ENCODE peak calls at places on chromosomes 11 and 22, in ten cellular contexts. One of them, this sample, is unnamed.

GRCh38 chr11:115222218-115222862 is 281.9 kb downstream of the CADM1 start:
- DNase-seq in left ventricle myocardium inferior: no peak
- DNase-seq in thoracic aorta: no peak
- DNase-seq in MM.1S: peak; percentile 95
- DNase-seq in psoas muscle: no peak
- DNase-seq in colonic mucosa: no peak
- DNase-seq in pancreas: no peak
- DNase-seq in mammary epithelial cell: peak; percentile 87
- DNase-seq in esophagus squamous epithelium: no peak
- DNase-seq in H1: no peak
- DNase-seq in this sample: no peak

GRCh38 chr11:115518983-115519382 is 14.8 kb upstream of the CADM1 start:
- DNase-seq in left ventricle myocardium inferior: no peak
- DNase-seq in thoracic aorta: no peak
- DNase-seq in MM.1S: no peak
- DNase-seq in psoas muscle: no peak
- DNase-seq in colonic mucosa: no peak
- DNase-seq in pancreas: no peak
- DNase-seq in mammary epithelial cell: no peak
- DNase-seq in esophagus squamous epithelium: no peak
- DNase-seq in H1: no peak
- DNase-seq in this sample: no peak

GRCh38 chr11:73760680-73761402 is at the start of gene RAB6A:
- DNase-seq in left ventricle myocardium inferior: peak; percentile 100
- DNase-seq in thoracic aorta: peak; percentile 99
- DNase-seq in MM.1S: peak; percentile 99
- DNase-seq in psoas muscle: peak; percentile 100
- DNase-seq in colonic mucosa: peak; percentile 100
- DNase-seq in pancreas: peak; percentile 100
- DNase-seq in mammary epithelial cell: peak; percentile 99
- DNase-seq in esophagus squamous epithelium: peak; percentile 98
- DNase-seq in H1: peak; percentile 100
- DNase-seq in this sample: peak; percentile 100

GRCh38 chr11:1235615-1236315 is 12.9 kb downstream of the MUC5B start:
- DNase-seq in left ventricle myocardium inferior: peak; percentile 2
- DNase-seq in thoracic aorta: no peak
- DNase-seq in MM.1S: no peak
- DNase-seq in psoas muscle: peak; percentile 4
- DNase-seq in colonic mucosa: no peak
- DNase-seq in pancreas: no peak
- DNase-seq in mammary epithelial cell: no peak
- DNase-seq in esophagus squamous epithelium: no peak
- DNase-seq in H1: no peak
- DNase-seq in this sample: no peak

GRCh38 chr11:17986711-17987220 is 26.1 kb downstream of the SERGEF start:
- DNase-seq in left ventricle myocardium inferior: no peak
- DNase-seq in thoracic aorta: no peak
- DNase-seq in MM.1S: no peak
- DNase-seq in psoas muscle: no peak
- DNase-seq in colonic mucosa: no peak
- DNase-seq in pancreas: no peak
- DNase-seq in mammary epithelial cell: no peak
- DNase-seq in esophagus squamous epithelium: no peak
- DNase-seq in H1: no peak
- DNase-seq in this sample: no peak

GRCh38 chr11:125072210-125072960 is 9.3 kb downstream of the SLC37A2 start:
- DNase-seq in left ventricle myocardium inferior: no peak
- DNase-seq in thoracic aorta: no peak
- DNase-seq in MM.1S: peak; percentile 82
- DNase-seq in psoas muscle: no peak
- DNase-seq in colonic mucosa: no peak
- DNase-seq in pancreas: no peak
- DNase-seq in mammary epithelial cell: no peak
- DNase-seq in esophagus squamous epithelium: no peak
- DNase-seq in H1: no peak
- DNase-seq in this sample: no peak

GRCh38 chr11:86176165-86176884 is 68.2 kb upstream of the EED start:
- DNase-seq in left ventricle myocardium inferior: no peak
- DNase-seq in thoracic aorta: no peak
- DNase-seq in MM.1S: no peak
- DNase-seq in psoas muscle: no peak
- DNase-seq in colonic mucosa: no peak
- DNase-seq in pancreas: no peak
- DNase-seq in mammary epithelial cell: peak; percentile 66
- DNase-seq in esophagus squamous epithelium: no peak
- DNase-seq in H1: no peak
- DNase-seq in this sample: no peak

GRCh38 chr22:32079110-32080089 is 36.3 kb downstream of the SLC5A1 start:
- DNase-seq in left ventricle myocardium inferior: no peak
- DNase-seq in thoracic aorta: no peak
- DNase-seq in MM.1S: no peak
- DNase-seq in psoas muscle: no peak
- DNase-seq in colonic mucosa: no peak
- DNase-seq in pancreas: no peak
- DNase-seq in mammary epithelial cell: peak; percentile 80
- DNase-seq in esophagus squamous epithelium: no peak
- DNase-seq in H1: peak; percentile 19
- DNase-seq in this sample: peak; percentile 57

GRCh38 chr11:6598555-6598954 is 4.9 kb downstream of the RRP8 start:
- DNase-seq in left ventricle myocardium inferior: no peak
- DNase-seq in thoracic aorta: no peak
- DNase-seq in MM.1S: no peak
- DNase-seq in psoas muscle: no peak
- DNase-seq in colonic mucosa: no peak
- DNase-seq in pancreas: no peak
- DNase-seq in mammary epithelial cell: no peak
- DNase-seq in esophagus squamous epithelium: no peak
- DNase-seq in H1: no peak
- DNase-seq in this sample: no peak

GRCh38 chr11:6599884-6600390 is 3.5 kb downstream of the RRP8 start:
- DNase-seq in left ventricle myocardium inferior: no peak
- DNase-seq in thoracic aorta: no peak
- DNase-seq in MM.1S: no peak
- DNase-seq in psoas muscle: no peak
- DNase-seq in colonic mucosa: peak; percentile 20
- DNase-seq in pancreas: no peak
- DNase-seq in mammary epithelial cell: no peak
- DNase-seq in esophagus squamous epithelium: no peak
- DNase-seq in H1: no peak
- DNase-seq in this sample: peak; percentile 4

GRCh38 chr11:6602096-6602940 is 1.1 kb downstream of the RRP8 start:
- DNase-seq in left ventricle myocardium inferior: no peak
- DNase-seq in thoracic aorta: no peak
- DNase-seq in MM.1S: no peak
- DNase-seq in psoas muscle: no peak
- DNase-seq in colonic mucosa: peak; percentile 17
- DNase-seq in pancreas: no peak
- DNase-seq in mammary epithelial cell: no peak
- DNase-seq in esophagus squamous epithelium: no peak
- DNase-seq in H1: no peak
- DNase-seq in this sample: peak; percentile 3

GRCh38 chr11:6601041-6601461 is 2.4 kb downstream of the RRP8 start:
- DNase-seq in left ventricle myocardium inferior: no peak
- DNase-seq in thoracic aorta: no peak
- DNase-seq in MM.1S: no peak
- DNase-seq in psoas muscle: no peak
- DNase-seq in colonic mucosa: peak; percentile 16
- DNase-seq in pancreas: no peak
- DNase-seq in mammary epithelial cell: no peak
- DNase-seq in esophagus squamous epithelium: no peak
- DNase-seq in H1: no peak
- DNase-seq in this sample: peak; percentile 4

GRCh38 chr11:6599449-6599848 is 4.0 kb downstream of the RRP8 start:
- DNase-seq in left ventricle myocardium inferior: no peak
- DNase-seq in thoracic aorta: no peak
- DNase-seq in MM.1S: no peak
- DNase-seq in psoas muscle: no peak
- DNase-seq in colonic mucosa: no peak
- DNase-seq in pancreas: no peak
- DNase-seq in mammary epithelial cell: no peak
- DNase-seq in esophagus squamous epithelium: no peak
- DNase-seq in H1: no peak
- DNase-seq in this sample: peak; percentile 0
- H3K4me1 ChIP-seq in left ventricle myocardium inferior: peaks cover 98% of the 10 kb centered on the region
- H3K4me1 ChIP-seq in thoracic aorta: peaks cover 50% of the 10 kb centered on the region
- H3K4me1 ChIP-seq in MM.1S: peaks cover 9% of the 10 kb centered on the region
- H3K4me1 ChIP-seq in psoas muscle: peaks cover 13% of the 10 kb centered on the region
- H3K4me1 ChIP-seq in colonic mucosa: peaks cover 3% of the 10 kb centered on the region
- H3K4me1 ChIP-seq in pancreas: no peaks in the 10 kb centered on the region
- H3K4me1 ChIP-seq in mammary epithelial cell: peaks cover 11% of the 10 kb centered on the region
- H3K4me1 ChIP-seq in esophagus squamous epithelium: peaks cover 16% of the 10 kb centered on the region
- H3K4me1 ChIP-seq in H1: no peaks in the 10 kb centered on the region
- H3K4me1 ChIP-seq in this sample: peaks cover 7% of the 10 kb centered on the region

DNA sequence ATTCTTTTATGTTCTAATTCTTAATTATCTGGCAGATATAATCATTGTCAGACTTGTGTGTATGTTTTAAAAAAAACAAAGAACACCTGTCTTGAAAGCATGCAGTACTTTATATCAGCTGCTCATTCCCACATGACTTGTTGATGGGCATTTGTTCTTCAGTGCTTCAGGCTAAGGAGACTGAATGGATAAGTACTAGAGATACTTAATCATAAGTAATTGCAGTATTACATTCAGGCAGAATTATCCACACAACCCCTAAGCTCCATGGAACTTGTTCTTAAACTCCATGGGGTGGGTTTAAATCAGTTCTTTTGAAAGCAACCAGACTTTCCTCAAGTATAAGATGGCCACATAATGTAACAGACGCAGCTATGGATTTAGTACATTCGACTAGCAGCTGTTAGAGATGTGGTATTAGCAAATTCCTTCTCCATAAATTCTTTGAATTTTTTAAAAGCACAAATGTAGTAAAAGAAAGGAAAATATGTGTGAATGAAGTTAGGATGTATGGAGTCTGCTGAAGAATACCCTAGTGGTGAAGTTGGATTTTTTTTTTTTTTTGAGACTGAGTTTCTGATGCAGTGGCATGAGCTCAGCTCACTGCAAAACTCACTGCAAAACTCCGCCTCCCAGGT is 3.0 kb downstream of the JAM3 start:
- DNase-seq in left ventricle myocardium inferior: no peak
- DNase-seq in thoracic aorta: no peak
- DNase-seq in MM.1S: no peak
- DNase-seq in psoas muscle: no peak
- DNase-seq in colonic mucosa: no peak
- DNase-seq in pancreas: no peak
- DNase-seq in mammary epithelial cell: no peak
- DNase-seq in esophagus squamous epithelium: no peak
- DNase-seq in H1: no peak
- DNase-seq in this sample: no peak
- TF ChIP-seq CTCF in left ventricle myocardium inferior: no peak
- TF ChIP-seq CTCF in thoracic aorta: peak; percentile 15
- TF ChIP-seq CTCF in MM.1S: no peak
- TF ChIP-seq CTCF in psoas muscle: no peak
- TF ChIP-seq CTCF in colonic mucosa: no peak
- TF ChIP-seq CTCF in pancreas: no peak
- TF ChIP-seq CTCF in mammary epithelial cell: no peak
- TF ChIP-seq CTCF in esophagus squamous epithelium: no peak
- TF ChIP-seq CTCF in H1: no peak
- TF ChIP-seq CTCF in this sample: no peak

GRCh38 chr11:118213774-118214173 is 11.0 kb downstream of the JAML start:
- DNase-seq in left ventricle myocardium inferior: no peak
- DNase-seq in thoracic aorta: no peak
- DNase-seq in MM.1S: no peak
- DNase-seq in psoas muscle: no peak
- DNase-seq in colonic mucosa: peak; percentile 68
- DNase-seq in pancreas: no peak
- DNase-seq in mammary epithelial cell: no peak
- DNase-seq in esophagus squamous epithelium: no peak
- DNase-seq in H1: no peak
- DNase-seq in this sample: no peak

GRCh38 chr11:118216621-118217526 is 7.9 kb downstream of the JAML start:
- DNase-seq in left ventricle myocardium inferior: no peak
- DNase-seq in thoracic aorta: no peak
- DNase-seq in MM.1S: no peak
- DNase-seq in psoas muscle: no peak
- DNase-seq in colonic mucosa: no peak
- DNase-seq in pancreas: no peak
- DNase-seq in mammary epithelial cell: no peak
- DNase-seq in esophagus squamous epithelium: no peak
- DNase-seq in H1: no peak
- DNase-seq in this sample: no peak

GRCh38 chr11:118214210-118214914 is 10.4 kb downstream of the JAML start:
- DNase-seq in left ventricle myocardium inferior: peak; percentile 24
- DNase-seq in thoracic aorta: no peak
- DNase-seq in MM.1S: peak; percentile 32
- DNase-seq in psoas muscle: no peak
- DNase-seq in colonic mucosa: peak; percentile 42
- DNase-seq in pancreas: no peak
- DNase-seq in mammary epithelial cell: no peak
- DNase-seq in esophagus squamous epithelium: no peak
- DNase-seq in H1: no peak
- DNase-seq in this sample: no peak

GRCh38 chr11:118215765-118216164 is 9.0 kb downstream of the JAML start:
- DNase-seq in left ventricle myocardium inferior: no peak
- DNase-seq in thoracic aorta: no peak
- DNase-seq in MM.1S: no peak
- DNase-seq in psoas muscle: no peak
- DNase-seq in colonic mucosa: no peak
- DNase-seq in pancreas: no peak
- DNase-seq in mammary epithelial cell: no peak
- DNase-seq in esophagus squamous epithelium: no peak
- DNase-seq in H1: no peak
- DNase-seq in this sample: no peak

DNA sequence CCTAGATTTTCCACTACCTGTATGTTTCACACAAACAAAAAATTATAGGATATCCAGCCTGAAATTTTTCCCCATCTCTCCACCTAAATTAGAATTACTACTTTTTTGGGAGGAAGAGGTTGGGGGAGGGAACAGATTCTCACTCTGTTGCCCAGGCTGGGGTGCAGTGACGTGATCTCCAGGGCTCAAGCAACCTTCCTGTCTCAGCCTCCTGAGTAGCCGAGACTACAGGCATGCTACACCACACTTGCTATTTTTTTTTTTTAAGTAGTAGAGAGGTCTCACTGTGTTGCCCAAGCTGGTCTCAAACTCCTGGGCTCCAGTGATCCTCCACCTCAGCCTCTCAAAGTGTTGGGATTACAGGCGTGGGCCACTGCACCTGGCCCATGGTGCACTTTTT is 9.5 kb downstream of the JAML start:
- DNase-seq in left ventricle myocardium inferior: no peak
- DNase-seq in thoracic aorta: no peak
- DNase-seq in MM.1S: no peak
- DNase-seq in psoas muscle: no peak
- DNase-seq in colonic mucosa: no peak
- DNase-seq in pancreas: no peak
- DNase-seq in mammary epithelial cell: no peak
- DNase-seq in esophagus squamous epithelium: no peak
- DNase-seq in H1: no peak
- DNase-seq in this sample: no peak
- H3K4me1 ChIP-seq in left ventricle myocardium inferior: peaks cover 24% of the 10 kb centered on the region
- H3K4me1 ChIP-seq in thoracic aorta: no peaks in the 10 kb centered on the region
- H3K4me1 ChIP-seq in MM.1S: peaks cover 15% of the 10 kb centered on the region
- H3K4me1 ChIP-seq in psoas muscle: no peaks in the 10 kb centered on the region
- H3K4me1 ChIP-seq in colonic mucosa: peaks cover 8% of the 10 kb centered on the region
- H3K4me1 ChIP-seq in pancreas: no peaks in the 10 kb centered on the region
- H3K4me1 ChIP-seq in mammary epithelial cell: no peaks in the 10 kb centered on the region
- H3K4me1 ChIP-seq in esophagus squamous epithelium: no peaks in the 10 kb centered on the region
- H3K4me1 ChIP-seq in H1: peaks cover 21% of the 10 kb centered on the region
- H3K4me1 ChIP-seq in this sample: no peaks in the 10 kb centered on the region

DNA sequence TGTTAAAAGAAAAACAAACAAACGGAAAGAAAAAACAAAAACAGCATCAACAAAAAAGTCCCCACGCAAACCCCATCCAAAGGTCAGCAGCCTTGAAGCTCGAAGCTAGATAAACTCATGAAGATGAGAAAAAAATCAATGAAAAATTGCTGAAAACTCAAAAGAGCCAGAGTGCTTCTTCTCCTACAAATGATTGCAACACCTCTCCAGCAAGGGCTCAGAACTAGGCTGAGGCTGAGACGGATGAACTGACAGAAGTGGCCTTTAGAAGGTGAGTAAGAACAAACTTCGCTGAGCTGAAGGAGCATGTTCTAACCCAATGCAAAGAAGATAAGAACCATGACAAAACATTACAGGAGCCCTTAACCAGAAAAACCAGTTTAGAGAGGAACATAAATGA is 18.4 kb upstream of the FTH1 start:
- DNase-seq in left ventricle myocardium inferior: no peak
- DNase-seq in thoracic aorta: no peak
- DNase-seq in MM.1S: no peak
- DNase-seq in psoas muscle: no peak
- DNase-seq in colonic mucosa: no peak
- DNase-seq in pancreas: no peak
- DNase-seq in mammary epithelial cell: peak; percentile 32
- DNase-seq in esophagus squamous epithelium: no peak
- DNase-seq in H1: no peak
- DNase-seq in this sample: no peak
- TF ChIP-seq CTCF in left ventricle myocardium inferior: no peak
- TF ChIP-seq CTCF in thoracic aorta: no peak
- TF ChIP-seq CTCF in MM.1S: no peak
- TF ChIP-seq CTCF in psoas muscle: no peak
- TF ChIP-seq CTCF in colonic mucosa: no peak
- TF ChIP-seq CTCF in pancreas: no peak
- TF ChIP-seq CTCF in mammary epithelial cell: no peak
- TF ChIP-seq CTCF in esophagus squamous epithelium: no peak
- TF ChIP-seq CTCF in H1: no peak
- TF ChIP-seq CTCF in this sample: no peak